ENCODE peak calls at places on chromosomes 11 and 22, in seven cellular contexts. F is GM23338, G is AG09309, L is ovary, D is fibroblast of mammary gland, C is coronary artery, N is epithelial cell of esophagus. S is an unnamed sample.
A peak's percentile ranks its signal among the peaks of the same experiment; 100 is the strongest.

GRCh38 chr11:126378763-126379162 is 23.3 kb downstream of the ST3GAL4 start:
- DNase-seq in F (no peak), G (no peak), L (peak; percentile 59), D (peak; percentile 64), C (no peak), N (no peak), S (no peak)

GRCh38 chr22:21055880-21056319 is 10.2 kb downstream of the LRRC74B start:
- DNase-seq in F (peak; percentile 49), G (no peak), L (no peak), D (no peak), C (no peak), N (no peak), S (no peak)

GRCh38 chr22:46047841-46048595 is 71.1 kb upstream of the WNT7B start:
- DNase-seq in F (no peak), G (no peak), L (no peak), D (peak; percentile 17), C (peak; percentile 78), N (no peak), S (no peak)

GRCh38 chr22:42207918-42208317 is 62.5 kb downstream of the TCF20 start:
- DNase-seq in F (no peak), G (no peak), L (no peak), D (no peak), C (no peak), N (no peak), S (no peak)

GRCh38 chr11:124199702-124200101 is 16.6 kb downstream of the OR10D3 start:
- DNase-seq in F (no peak), G (no peak), L (no peak), D (peak; percentile 45), C (no peak), N (peak; percentile 66), S (no peak)

GRCh38 chr22:37716708-37717107 is 19.9 kb downstream of the TRIOBP start:
- DNase-seq in F (no peak), G (no peak), L (no peak), D (peak; percentile 90), C (no peak), N (peak; percentile 90), S (peak; percentile 4)

GRCh38 chr11:81840375-81840774 is 893.3 kb downstream of the FAM181B start:
- DNase-seq in F (no peak), G (no peak), L (no peak), D (peak; percentile 8), C (no peak), N (no peak), S (no peak)

GRCh38 chr22:20453222-20453621 is 15.6 kb upstream of the SCARF2 start:
- DNase-seq in F (no peak), G (no peak), L (no peak), D (no peak), C (no peak), N (no peak), S (no peak)

GRCh38 chr11:724063-724732 is 18.2 kb downstream of the EPS8L2 start:
- DNase-seq in F (peak; percentile 55), G (no peak), L (no peak), D (no peak), C (no peak), N (no peak), S (no peak)

GRCh38 chr11:85316967-85317366 is 310.2 kb downstream of the DLG2 start:
- DNase-seq in F (no peak), G (no peak), L (no peak), D (no peak), C (no peak), N (no peak), S (no peak)

GRCh38 chr11:74453373-74453975 is 13.9 kb downstream of the KCNE3 start:
- DNase-seq in F (peak; percentile 92), G (no peak), L (peak; percentile 77), D (peak; percentile 68), C (no peak), N (peak; percentile 75), S (no peak)

GRCh38 chr11:82174610-82175009 is 559.1 kb downstream of the FAM181B start:
- DNase-seq in F (peak; percentile 73), G (no peak), L (no peak), D (no peak), C (no peak), N (no peak), S (no peak)

GRCh38 chr11:126645206-126645605 is 289.7 kb downstream of the ST3GAL4 start:
- DNase-seq in F (no peak), G (no peak), L (no peak), D (no peak), C (no peak), N (no peak), S (peak; percentile 68)

GRCh38 chr22:46537946-46538815 is 761 bp upstream of the CELSR1 start:
- DNase-seq in F (peak; percentile 70), G (no peak), L (no peak), D (peak; percentile 17), C (no peak), N (peak; percentile 78), S (no peak)

GRCh38 chr11:60377737-60378136 is 595 bp upstream of the MS4A7 start:
- DNase-seq in F (no peak), G (no peak), L (no peak), D (no peak), C (no peak), N (no peak), S (no peak)

GRCh38 chr11:528815-529728 is 6.3 kb downstream of the HRAS start:
- DNase-seq in F (no peak), G (no peak), L (no peak), D (no peak), C (no peak), N (no peak), S (no peak)

GRCh38 chr11:84019576-84020194 is 733.5 kb upstream of the CCDC90B start:
- DNase-seq in F (no peak), G (peak; percentile 24), L (peak; percentile 33), D (peak; percentile 68), C (no peak), N (peak; percentile 1), S (peak; percentile 21)

GRCh38 chr11:83047515-83048225 is 24.0 kb downstream of the RAB30 start:
- DNase-seq in F (no peak), G (no peak), L (no peak), D (no peak), C (no peak), N (no peak), S (no peak)

GRCh38 chr11:1259561-1259960 is 36.7 kb downstream of the MUC5B start:
- DNase-seq in F (no peak), G (no peak), L (no peak), D (no peak), C (no peak), N (no peak), S (no peak)

GRCh38 chr11:82539669-82540068 is 194.0 kb downstream of the FAM181B start:
- DNase-seq in F (no peak), G (no peak), L (no peak), D (no peak), C (no peak), N (no peak), S (no peak)

GRCh38 chr22:29625090-29625825 is 21.8 kb downstream of the NF2 start:
- DNase-seq in F (peak; percentile 61), G (peak; percentile 64), L (peak; percentile 68), D (peak; percentile 83), C (no peak), N (peak; percentile 78), S (no peak)

GRCh38 chr11:57402188-57403066 is 12.0 kb upstream of the PRG2 start:
- DNase-seq in F (no peak), G (no peak), L (no peak), D (no peak), C (no peak), N (peak; percentile 71), S (no peak)

GRCh38 chr11:61698173-61698965 is 18.2 kb downstream of the DAGLA start:
- DNase-seq in F (no peak), G (no peak), L (no peak), D (no peak), C (no peak), N (no peak), S (no peak)

GRCh38 chr11:94521684-94522083 is 9.4 kb downstream of the C11orf97 start:
- DNase-seq in F (peak; percentile 74), G (no peak), L (no peak), D (peak; percentile 40), C (no peak), N (peak; percentile 24), S (no peak)
- TF ChIP-seq CTCF in F (peak; percentile 76), G (peak; percentile 60), L (no peak), D (peak; percentile 62), C (no peak), N (peak; percentile 53), S (peak; percentile 62)

DNA sequence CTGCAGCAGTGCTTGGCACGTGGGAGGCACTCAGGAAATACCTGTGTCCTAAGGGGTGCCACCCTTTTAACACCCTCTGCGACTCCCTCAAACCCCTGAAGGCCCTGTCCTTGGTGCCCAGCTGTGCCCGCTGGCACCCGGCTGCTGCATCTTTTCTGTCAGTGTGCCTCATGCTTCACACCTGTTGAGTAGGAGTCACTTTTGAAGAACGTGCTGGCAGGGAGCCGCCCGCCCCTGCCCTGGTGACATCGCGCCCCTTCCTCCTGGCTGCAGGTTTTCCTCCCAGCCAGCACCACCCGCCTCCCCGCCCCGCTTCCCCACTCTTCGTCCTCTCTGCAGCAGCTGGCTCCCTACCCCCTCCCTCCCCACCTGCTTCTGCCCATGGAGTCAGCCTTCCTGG is 17.8 kb downstream of the FRMD8 start:
- DNase-seq in F (no peak), G (no peak), L (no peak), D (no peak), C (no peak), N (no peak), S (no peak)
- H3K4me3 ChIP-seq in F (no peak overlapping the region), G (no peak overlapping the region), L (no peak overlapping the region), D (no peak overlapping the region), C (no peak overlapping the region), N (no peak overlapping the region), S (no peak overlapping the region)

GRCh38 chr11:59263225-59263894 is 50.6 kb upstream of the MPEG1 start:
- DNase-seq in F (peak; percentile 68), G (no peak), L (no peak), D (no peak), C (no peak), N (peak; percentile 51), S (no peak)
- TF ChIP-seq CTCF in F (peak; percentile 82), G (no peak), L (no peak), D (no peak), C (no peak), N (peak; percentile 49), S (no peak)

GRCh38 chr11:119363874-119364590 is 17.5 kb downstream of the USP2 start:
- DNase-seq in F (peak; percentile 80), G (no peak), L (peak; percentile 70), D (no peak), C (no peak), N (peak; percentile 57), S (no peak)

GRCh38 chr11:119363081-119363861 is 16.8 kb upstream of the MFRP start:
- DNase-seq in F (peak; percentile 40), G (no peak), L (no peak), D (no peak), C (no peak), N (no peak), S (no peak)

GRCh38 chr11:119361056-119361787 is 14.7 kb upstream of the MFRP start:
- DNase-seq in F (peak; percentile 88), G (peak; percentile 46), L (peak; percentile 71), D (peak; percentile 95), C (no peak), N (peak; percentile 97), S (no peak)

GRCh38 chr11:119362741-119363080 is 16.2 kb upstream of the MFRP start:
- DNase-seq in F (no peak), G (no peak), L (no peak), D (no peak), C (no peak), N (no peak), S (no peak)

GRCh38 chr11:119361961-119362725 is 15.6 kb upstream of the MFRP start:
- DNase-seq in F (no peak), G (no peak), L (no peak), D (no peak), C (no peak), N (no peak), S (no peak)
- H3K4me3 ChIP-seq in F (no peak overlapping the region), G (no peak overlapping the region), L (peak overlapping the region; percentile 45), D (no peak overlapping the region), C (no peak overlapping the region), N (no peak overlapping the region), S (no peak overlapping the region)